ENCODE peak calls at places on chromosome 11, in seven cellular contexts. C, B, U, D, A, G and P are unnamed samples.

GRCh38 chr11:45945392-45945999 is 23.0 kb downstream of the LARGE2 start:
- DNase-seq in D (no peak), B (no peak), A (no peak), U (no peak), G (no peak), C (no peak), P (no peak)

GRCh38 chr11:46845440-46845739 is 690 bp downstream of the CKAP5 start:
- DNase-seq in A (no peak), B (no peak), U (no peak), G (no peak), C (peak), D (no peak), P (no peak)

GRCh38 chr11:48006301-48006992 is 26.1 kb downstream of the PTPRJ start:
- DNase-seq in D (no peak), G (no peak), C (peak), B (no peak), U (peak), A (no peak), P (no peak)

GRCh38 chr11:10678106-10678505 is 15.4 kb downstream of the IRAG1 start:
- DNase-seq in U (no peak), A (no peak), C (no peak), G (no peak), B (no peak), D (no peak), P (no peak)

GRCh38 chr11:46672381-46672839 is 28.0 kb downstream of the ARHGAP1 start:
- DNase-seq in G (no peak), U (no peak), B (no peak), A (no peak), D (no peak), C (no peak), P (no peak)

GRCh38 chr11:69473520-69473894 is 8.0 kb upstream of the LINC01488 start:
- DNase-seq in C (no peak), B (no peak), U (no peak), A (no peak), D (no peak), G (no peak), P (no peak)

GRCh38 chr11:126007263-126007662 is 55.4 kb downstream of the CDON start:
- DNase-seq in C (peak), B (no peak), U (peak), A (peak), D (peak), G (no peak), P (no peak)

GRCh38 chr11:121478226-121478894 is 25.6 kb upstream of the SORL1-AS1 start:
- DNase-seq in B (no peak), A (no peak), D (peak), U (no peak), G (no peak), C (peak), P (no peak)

GRCh38 chr11:6606471-6607189 is 3.1 kb downstream of the ILK start:
- DNase-seq in B (peak), C (peak), A (peak), D (peak), G (peak), U (peak), P (peak)

GRCh38 chr11:34086554-34087278 is 18.7 kb upstream of the NAT10 start:
- DNase-seq in B (no peak), U (peak), A (no peak), G (no peak), D (no peak), C (no peak), P (no peak)

GRCh38 chr11:17314232-17314547 is 37.4 kb upstream of the NCR3LG1 start:
- DNase-seq in U (peak), D (no peak), G (no peak), A (peak), B (no peak), C (peak), P (no peak)

GRCh38 chr11:85740464-85741400 is 54.7 kb upstream of the CCDC89 start:
- DNase-seq in A (no peak), C (no peak), G (no peak), B (no peak), U (no peak), D (no peak), P (no peak)

GRCh38 chr11:110763249-110764011 is 51.2 kb upstream of the ARHGAP20 start:
- DNase-seq in A (no peak), G (no peak), B (no peak), C (no peak), D (peak), U (peak), P (no peak)

GRCh38 chr11:12860827-12861226 is 148.3 kb upstream of the RASSF10 start:
- DNase-seq in G (no peak), D (no peak), U (peak), A (no peak), B (no peak), C (no peak), P (no peak)

GRCh38 chr11:130094614-130095013 is 24.9 kb downstream of the APLP2 start:
- DNase-seq in B (no peak), G (no peak), C (no peak), A (no peak), D (no peak), U (no peak), P (no peak)

GRCh38 chr11:108388576-108388975 is 78.8 kb downstream of the C11orf65 start:
- DNase-seq in D (no peak), B (no peak), C (no peak), A (no peak), G (no peak), U (no peak), P (no peak)

GRCh38 chr11:106062592-106062949 is 14.6 kb downstream of the KBTBD3 start:
- DNase-seq in B (no peak), D (no peak), A (no peak), G (no peak), U (no peak), C (no peak), P (no peak)

GRCh38 chr11:1937616-1938342 is 9.4 kb upstream of the MRPL23 start:
- DNase-seq in D (no peak), G (no peak), U (no peak), B (peak), A (no peak), C (no peak), P (peak)

GRCh38 chr11:125903753-125904659 is at the start of gene DDX25:
- DNase-seq in U (no peak), A (no peak), G (peak), C (no peak), D (no peak), B (no peak), P (peak)

GRCh38 chr11:125886997-125887372 is 483 bp upstream of the HYLS1 start:
- DNase-seq in A (no peak), G (peak), C (no peak), B (peak), D (peak), U (peak), P (no peak)

GRCh38 chr11:46832511-46833214 is 13.4 kb downstream of the CKAP5 start:
- DNase-seq in G (no peak), B (no peak), C (no peak), A (no peak), U (no peak), D (no peak), P (no peak)

GRCh38 chr11:42841563-42841962 is 470.2 kb upstream of the API5 start:
- DNase-seq in A (no peak), G (no peak), C (no peak), B (no peak), U (no peak), D (no peak), P (no peak)

GRCh38 chr11:64921384-64921783 is 3.1 kb upstream of the PPP2R5B start:
- DNase-seq in U (no peak), C (no peak), B (no peak), A (no peak), D (no peak), G (no peak), P (no peak)

GRCh38 chr11:64918056-64918455 is 1.0 kb upstream of the ATG2A start:
- DNase-seq in D (no peak), U (peak), A (no peak), C (no peak), G (no peak), B (no peak), P (no peak)

GRCh38 chr11:64917663-64917995 is 620 bp upstream of the ATG2A start:
- DNase-seq in D (no peak), C (no peak), B (no peak), A (no peak), U (no peak), G (no peak), P (no peak)

GRCh38 chr11:64919627-64920026 is 2.6 kb upstream of the ATG2A start:
- DNase-seq in A (no peak), D (no peak), U (no peak), B (no peak), G (no peak), C (no peak), P (no peak)

GRCh38 chr11:64920124-64920523 is 3.1 kb upstream of the ATG2A start:
- DNase-seq in U (no peak), B (no peak), D (no peak), G (no peak), C (no peak), A (no peak), P (no peak)
- TF ChIP-seq CTCF in U (no peak), B (no peak), D (no peak), G (no peak), C (no peak), A (no peak), P (no peak)

GRCh38 chr11:73335204-73335923 is 27.3 kb downstream of the ARHGEF17 start:
- DNase-seq in U (peak), B (peak), D (peak), A (no peak), C (peak), G (peak), P (peak)
- TF ChIP-seq CTCF in U (peak), B (peak), D (peak), A (peak), C (peak), G (peak), P (peak)

DNA sequence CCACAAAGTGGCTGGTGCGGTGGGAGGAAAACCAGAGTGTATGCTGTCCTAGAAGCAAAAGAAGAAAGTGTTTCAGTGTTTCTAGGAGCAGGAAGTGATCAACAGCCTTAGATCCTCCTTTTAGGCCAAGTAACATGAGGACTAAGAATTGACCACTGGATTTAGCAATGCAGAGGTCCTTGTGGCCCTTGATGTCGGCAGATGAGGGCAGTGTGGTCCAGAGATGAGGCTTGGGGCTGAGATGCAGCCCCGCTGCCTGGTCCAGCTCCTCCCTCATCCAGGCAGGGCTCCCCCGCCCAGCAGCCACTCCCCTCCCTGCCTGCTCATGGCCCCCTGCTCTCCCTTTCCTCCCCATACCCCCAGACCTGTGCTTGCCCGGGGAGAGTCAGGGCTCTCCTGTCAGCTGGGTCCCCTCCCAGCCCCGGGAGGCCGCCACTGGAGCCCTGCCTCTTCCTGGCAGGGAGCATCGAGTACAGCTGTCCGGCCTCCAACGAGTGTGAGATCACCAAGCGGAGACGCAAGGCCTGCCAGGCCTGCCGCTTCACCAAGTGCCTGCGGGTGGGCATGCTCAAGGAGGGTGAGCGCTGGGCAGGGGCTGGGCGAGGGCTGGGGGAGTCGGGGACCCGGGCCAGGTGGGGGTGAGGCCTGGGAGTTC is 3.7 kb downstream of the TRMT112 start:
- DNase-seq in G (no peak), D (no peak), U (no peak), C (no peak), B (no peak), A (no peak), P (no peak)
- TF ChIP-seq CTCF in G (no peak), D (no peak), U (no peak), C (no peak), B (no peak), A (no peak), P (no peak)

GRCh38 chr11:128948583-128948982 is 5.9 kb upstream of the TP53AIP1 start:
- DNase-seq in C (peak), B (no peak), A (no peak), G (peak), U (no peak), D (no peak), P (peak)
- TF ChIP-seq CTCF in C (no peak), B (no peak), A (no peak), G (peak), U (peak), D (no peak), P (peak)

GRCh38 chr11:32792948-32793475 is 1.4 kb downstream of the CCDC73 start:
- DNase-seq in U (peak), A (peak), B (no peak), G (peak), C (peak), D (peak), P (peak)
- TF ChIP-seq CTCF in U (peak), A (peak), B (peak), G (peak), C (peak), D (peak), P (peak)

GRCh38 chr11:14422052-14422813 is 63.2 kb upstream of the RRAS2 start:
- DNase-seq in U (peak), B (peak), D (peak), A (peak), G (peak), C (peak), P (peak)
- TF ChIP-seq CTCF in U (no peak), B (no peak), D (no peak), A (no peak), G (no peak), C (no peak), P (no peak)

GRCh38 chr11:4546876-4547275 is 1.9 kb downstream of the OR52M1 start:
- DNase-seq in G (no peak), C (no peak), D (no peak), U (no peak), B (no peak), A (no peak), P (no peak)

GRCh38 chr11:4551346-4551979 is 6.5 kb downstream of the OR52M1 start:
- DNase-seq in G (peak), A (no peak), D (no peak), B (no peak), U (no peak), C (no peak), P (no peak)
- TF ChIP-seq CTCF in G (peak), A (peak), D (no peak), B (peak), U (peak), C (no peak), P (no peak)